ENCODE peak calls at places on chromosomes 3 and 15, in five cellular contexts. E is HepG2, V is GM12878, A is A549, W is SK-N-SH. B is an unnamed sample.

GRCh38 chr3:97009427-97010019 is 195.1 kb downstream of the EPHA6 start:
- DNase-seq in E (no peak), V (no peak), A (no peak), W (no peak), B (no peak)

GRCh38 chr3:122621112-122621511 is 43.7 kb downstream of the PARP15 start:
- DNase-seq in E (no peak), V (peak), A (no peak), W (no peak), B (no peak)

GRCh38 chr15:66715736-66716667 is 14.0 kb downstream of the SMAD6 start:
- DNase-seq in E (no peak), V (no peak), A (no peak), W (no peak), B (no peak)

GRCh38 chr15:27842526-27842925 is 256.6 kb downstream of the OCA2 start:
- DNase-seq in E (no peak), V (no peak), A (no peak), W (no peak), B (no peak)

GRCh38 chr3:178112134-178112533 is 424.1 kb upstream of the KCNMB2 start:
- DNase-seq in E (no peak), V (no peak), A (no peak), W (no peak), B (peak)

GRCh38 chr15:77104155-77104554 is 33.2 kb upstream of the TSPAN3 start:
- DNase-seq in E (no peak), V (no peak), A (no peak), W (no peak), B (no peak)

GRCh38 chr3:24622696-24623225 is 128.1 kb upstream of the THRB start:
- DNase-seq in E (no peak), V (no peak), A (no peak), W (no peak), B (no peak)

GRCh38 chr3:49158108-49158709 is 7.9 kb downstream of the CCDC71 start:
- DNase-seq in E (peak), V (peak), A (peak), W (peak), B (no peak)

GRCh38 chr3:112304611-112305010 is 10.6 kb upstream of the SLC9C1 start:
- DNase-seq in E (no peak), V (no peak), A (no peak), W (no peak), B (no peak)

GRCh38 chr3:180229113-180229512 is 192.4 kb upstream of the PEX5L start:
- DNase-seq in E (no peak), V (no peak), A (no peak), W (no peak), B (no peak)

GRCh38 chr15:61749169-61749568 is 311.1 kb downstream of the VPS13C start:
- DNase-seq in E (no peak), V (no peak), A (no peak), W (no peak), B (no peak)

GRCh38 chr3:156037356-156037755 is 83.0 kb upstream of the KCNAB1 start:
- DNase-seq in E (peak), V (no peak), A (no peak), W (no peak), B (no peak)

GRCh38 chr3:136189043-136189442 is 7.1 kb downstream of the MSL2 start:
- DNase-seq in E (no peak), V (no peak), A (no peak), W (no peak), B (no peak)

GRCh38 chr3:136187868-136188267 is 8.3 kb downstream of the MSL2 start:
- DNase-seq in E (no peak), V (no peak), A (no peak), W (no peak), B (no peak)

GRCh38 chr3:136186850-136187249 is 9.3 kb downstream of the MSL2 start:
- DNase-seq in E (no peak), V (no peak), A (no peak), W (no peak), B (no peak)

GRCh38 chr3:136184703-136185102 is 11.4 kb downstream of the MSL2 start:
- DNase-seq in E (no peak), V (no peak), A (no peak), W (no peak), B (no peak)

DNA sequence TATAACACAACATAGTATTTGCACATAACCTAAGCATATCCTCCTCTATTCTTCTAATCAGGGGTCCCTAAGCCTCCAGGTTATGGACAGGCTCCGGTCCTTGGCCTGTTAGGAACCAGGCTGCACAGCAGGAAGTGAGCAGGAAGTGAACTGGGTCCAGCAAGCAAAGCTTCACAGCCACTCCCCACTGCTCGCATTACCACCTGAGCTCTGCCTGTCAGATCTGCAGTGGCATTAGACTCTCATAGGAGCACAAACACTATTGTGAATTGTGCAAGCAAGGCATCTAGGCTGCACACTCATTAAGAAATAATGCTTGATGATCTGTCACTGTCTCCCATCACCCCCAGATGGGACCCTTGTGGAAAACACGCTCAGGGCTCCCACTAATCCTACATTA is 9.8 kb downstream of the MSL2 start:
- DNase-seq in E (peak), V (no peak), A (no peak), W (no peak), B (no peak)
- TF ChIP-seq SMC3 in E (no peak), V (no peak), A (no peak), W (no peak), B (no peak)

GRCh38 chr3:57031622-57032541 is 28.6 kb upstream of the SPATA12 start:
- DNase-seq in E (no peak), V (no peak), A (no peak), W (no peak), B (no peak)
- TF ChIP-seq CHD2 in E (no peak), V (no peak), A (no peak), W (no peak), B (no peak)

GRCh38 chr3:136819784-136820640 is 1.1 kb downstream of the SLC35G2 start:
- DNase-seq in E (peak), V (no peak), A (peak), W (peak), B (no peak)
- TF ChIP-seq SMC3 in E (no peak), V (no peak), A (peak), W (no peak), B (no peak)

GRCh38 chr3:150545419-150546225 is 674 bp downstream of the SERP1 start:
- DNase-seq in E (peak), V (no peak), A (peak), W (no peak), B (peak)
- TF ChIP-seq CHD2 in E (no peak), V (no peak), A (no peak), W (no peak), B (no peak)

GRCh38 chr15:34106423-34106822 is 4.5 kb downstream of the PGBD4 start:
- DNase-seq in E (no peak), V (no peak), A (no peak), W (no peak), B (no peak)

GRCh38 chr15:34102175-34102925 is 467 bp downstream of the PGBD4 start:
- DNase-seq in E (no peak), V (no peak), A (no peak), W (no peak), B (no peak)

GRCh38 chr15:34107315-34107714 is 5.4 kb downstream of the PGBD4 start:
- DNase-seq in E (no peak), V (no peak), A (no peak), W (no peak), B (no peak)

GRCh38 chr15:34099914-34100313 is 1.7 kb downstream of the EMC7 start:
- DNase-seq in E (no peak), V (no peak), A (no peak), W (no peak), B (no peak)

GRCh38 chr15:34101366-34102174 is at the start of the genes EMC7 and PGBD4:
- DNase-seq in E (peak), V (peak), A (peak), W (peak), B (peak)
- TF ChIP-seq SMC3 in E (no peak), V (no peak), A (no peak), W (no peak), B (no peak)

GRCh38 chr3:144437989-144438388 is 466.4 kb downstream of the DIPK2A start:
- DNase-seq in E (no peak), V (peak), A (no peak), W (no peak), B (no peak)
- TF ChIP-seq CHD2 in E (no peak), V (no peak), A (no peak), W (no peak), B (no peak)

GRCh38 chr15:74038707-74039655 is 43.4 kb downstream of the GOLGA6A start:
- DNase-seq in E (no peak), V (no peak), A (no peak), W (no peak), B (peak)
- TF ChIP-seq SMC3 in E (no peak), V (no peak), A (no peak), W (no peak), B (no peak)

DNA sequence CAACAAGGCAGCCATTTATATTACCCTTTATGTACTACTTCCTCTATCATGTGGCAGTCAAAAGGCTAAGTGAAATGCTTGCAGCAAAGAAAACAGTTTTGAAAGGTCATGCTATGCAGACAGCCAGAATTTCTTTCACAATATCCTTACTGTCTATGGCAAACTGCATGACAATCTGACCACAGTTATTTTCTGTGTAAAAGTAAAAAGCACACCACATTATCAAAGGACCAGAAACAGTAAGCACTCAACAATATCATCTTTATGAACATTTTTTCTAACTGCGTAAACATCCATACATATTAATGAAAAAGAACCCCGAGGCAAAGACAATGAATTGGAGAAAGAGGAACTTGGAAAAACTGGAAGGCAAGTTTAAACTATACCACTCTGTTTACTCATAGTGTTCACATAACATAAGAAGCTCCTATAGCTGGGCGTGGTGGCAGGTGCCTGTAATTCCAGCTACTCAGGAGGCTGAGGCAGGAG is 47.9 kb downstream of the PIK3CB start:
- DNase-seq in E (peak), V (no peak), A (peak), W (no peak), B (no peak)
- TF ChIP-seq CHD2 in E (no peak), V (no peak), A (no peak), W (no peak), B (no peak)

GRCh38 chr15:55909036-55909811 is 84.2 kb downstream of the NEDD4 start:
- DNase-seq in E (no peak), V (no peak), A (peak), W (no peak), B (no peak)
- TF ChIP-seq SMC3 in E (no peak), V (no peak), A (no peak), W (no peak), B (no peak)

B was measured in K562.